ENCODE peak calls at places on chromosomes 3 and 15, in six cellular contexts. One of them, this sample, is unnamed.

GRCh38 chr3:22245122-22245521 is 494.1 kb upstream of the ZNF385D start:
- DNase-seq in activated T-cell treated with anti-CD3 and anti-CD28 coated beads for 1 hour: no peak
- DNase-seq in GDM1: no peak
- DNase-seq in NCI-H460: no peak
- DNase-seq in HL-60: no peak
- DNase-seq in hypothalamus: no peak
- DNase-seq in this sample: no peak

GRCh38 chr3:129840707-129841360 is 52.7 kb downstream of the TMCC1 start:
- DNase-seq in activated T-cell treated with anti-CD3 and anti-CD28 coated beads for 1 hour: no peak
- DNase-seq in GDM1: no peak
- DNase-seq in NCI-H460: no peak
- DNase-seq in HL-60: no peak
- DNase-seq in hypothalamus: no peak
- DNase-seq in this sample: no peak

GRCh38 chr3:51304230-51304629 is 80.9 kb upstream of the MANF start:
- DNase-seq in activated T-cell treated with anti-CD3 and anti-CD28 coated beads for 1 hour: no peak
- DNase-seq in GDM1: no peak
- DNase-seq in NCI-H460: no peak
- DNase-seq in HL-60: no peak
- DNase-seq in hypothalamus: no peak
- DNase-seq in this sample: no peak

GRCh38 chr3:184524981-184525336 is 36.6 kb upstream of the EPHB3 start:
- DNase-seq in activated T-cell treated with anti-CD3 and anti-CD28 coated beads for 1 hour: no peak
- DNase-seq in GDM1: peak
- DNase-seq in NCI-H460: no peak
- DNase-seq in HL-60: no peak
- DNase-seq in hypothalamus: no peak
- DNase-seq in this sample: peak

GRCh38 chr3:134681527-134681910 is 30.7 kb upstream of the KY start:
- DNase-seq in activated T-cell treated with anti-CD3 and anti-CD28 coated beads for 1 hour: no peak
- DNase-seq in GDM1: no peak
- DNase-seq in NCI-H460: no peak
- DNase-seq in HL-60: no peak
- DNase-seq in hypothalamus: no peak
- DNase-seq in this sample: no peak

GRCh38 chr3:10977864-10978510 is 14.6 kb upstream of the SLC6A1 start:
- DNase-seq in activated T-cell treated with anti-CD3 and anti-CD28 coated beads for 1 hour: no peak
- DNase-seq in GDM1: no peak
- DNase-seq in NCI-H460: no peak
- DNase-seq in HL-60: no peak
- DNase-seq in hypothalamus: peak
- DNase-seq in this sample: no peak

GRCh38 chr3:172449468-172450149 is 1.4 kb upstream of the GHSR start:
- DNase-seq in activated T-cell treated with anti-CD3 and anti-CD28 coated beads for 1 hour: no peak
- DNase-seq in GDM1: no peak
- DNase-seq in NCI-H460: no peak
- DNase-seq in HL-60: peak
- DNase-seq in hypothalamus: no peak
- DNase-seq in this sample: no peak

GRCh38 chr3:155102329-155102728 is 22.2 kb downstream of the MME start:
- DNase-seq in activated T-cell treated with anti-CD3 and anti-CD28 coated beads for 1 hour: no peak
- DNase-seq in GDM1: no peak
- DNase-seq in NCI-H460: no peak
- DNase-seq in HL-60: no peak
- DNase-seq in hypothalamus: no peak
- DNase-seq in this sample: no peak

GRCh38 chr15:23645379-23646164 is 2.1 kb downstream of the MAGEL2 start:
- DNase-seq in activated T-cell treated with anti-CD3 and anti-CD28 coated beads for 1 hour: no peak
- DNase-seq in GDM1: no peak
- DNase-seq in NCI-H460: no peak
- DNase-seq in HL-60: no peak
- DNase-seq in hypothalamus: no peak
- DNase-seq in this sample: no peak

GRCh38 chr3:81087607-81088006 is 673.8 kb downstream of the GBE1 start:
- DNase-seq in activated T-cell treated with anti-CD3 and anti-CD28 coated beads for 1 hour: no peak
- DNase-seq in GDM1: no peak
- DNase-seq in NCI-H460: no peak
- DNase-seq in HL-60: no peak
- DNase-seq in hypothalamus: no peak
- DNase-seq in this sample: no peak

GRCh38 chr15:40307421-40308165 is at the start of gene PLCB2:
- DNase-seq in activated T-cell treated with anti-CD3 and anti-CD28 coated beads for 1 hour: peak
- DNase-seq in GDM1: peak
- DNase-seq in NCI-H460: no peak
- DNase-seq in HL-60: peak
- DNase-seq in hypothalamus: no peak
- DNase-seq in this sample: peak

GRCh38 chr3:78860567-78860966 is 907.2 kb downstream of the ROBO1 start:
- DNase-seq in activated T-cell treated with anti-CD3 and anti-CD28 coated beads for 1 hour: no peak
- DNase-seq in GDM1: no peak
- DNase-seq in NCI-H460: no peak
- DNase-seq in HL-60: no peak
- DNase-seq in hypothalamus: no peak
- DNase-seq in this sample: no peak

GRCh38 chr15:68334661-68335124 is 57.1 kb downstream of the FEM1B start:
- DNase-seq in activated T-cell treated with anti-CD3 and anti-CD28 coated beads for 1 hour: no peak
- DNase-seq in GDM1: peak
- DNase-seq in NCI-H460: no peak
- DNase-seq in HL-60: no peak
- DNase-seq in hypothalamus: peak
- DNase-seq in this sample: no peak

GRCh38 chr3:132071043-132071442 is 36.2 kb upstream of the CPNE4 start:
- DNase-seq in activated T-cell treated with anti-CD3 and anti-CD28 coated beads for 1 hour: no peak
- DNase-seq in GDM1: no peak
- DNase-seq in NCI-H460: no peak
- DNase-seq in HL-60: no peak
- DNase-seq in hypothalamus: no peak
- DNase-seq in this sample: no peak

GRCh38 chr3:32285910-32286309 is 47.4 kb downstream of the CMTM8 start:
- DNase-seq in activated T-cell treated with anti-CD3 and anti-CD28 coated beads for 1 hour: no peak
- DNase-seq in GDM1: no peak
- DNase-seq in NCI-H460: no peak
- DNase-seq in HL-60: no peak
- DNase-seq in hypothalamus: no peak
- DNase-seq in this sample: no peak

GRCh38 chr3:151843275-151843674 is 29.4 kb downstream of the AADAC start:
- DNase-seq in activated T-cell treated with anti-CD3 and anti-CD28 coated beads for 1 hour: no peak
- DNase-seq in GDM1: no peak
- DNase-seq in NCI-H460: peak
- DNase-seq in HL-60: no peak
- DNase-seq in hypothalamus: no peak
- DNase-seq in this sample: no peak